ENCODE peak calls at places on chromosome 5, in four cellular contexts. Q, I, S and M are unnamed samples.
A peak's percentile ranks its signal among the peaks of the same experiment; 100 is the strongest.

GRCh38 chr5:53031695-53032096 is 42.5 kb downstream of the ITGA2 start:
- DNase-seq in Q (peak; percentile 7), I (no peak), S (no peak), M (no peak)

GRCh38 chr5:219492-219891 is 1.4 kb downstream of the SDHA start:
- DNase-seq in Q (no peak), I (no peak), S (no peak), M (no peak)

GRCh38 chr5:115602585-115603125 is 376 bp upstream of the TICAM2 start:
- DNase-seq in Q (no peak), I (no peak), S (no peak), M (no peak)

GRCh38 chr5:96885518-96886338 is 9.4 kb downstream of the ERAP2 start:
- DNase-seq in Q (no peak), I (no peak), S (no peak), M (peak; percentile 92)

GRCh38 chr5:133754575-133755169 is 142.3 kb upstream of the FSTL4 start:
- DNase-seq in Q (no peak), I (peak; percentile 62), S (peak; percentile 30), M (peak; percentile 11)

GRCh38 chr5:149040421-149040820 is 22.4 kb downstream of the SH3TC2 start:
- DNase-seq in Q (no peak), I (no peak), S (no peak), M (no peak)

GRCh38 chr5:78472469-78473106 is 112.2 kb downstream of the SCAMP1 start:
- DNase-seq in Q (no peak), I (no peak), S (no peak), M (no peak)

GRCh38 chr5:126139086-126139485 is 284.1 kb upstream of the GRAMD2B start:
- DNase-seq in Q (no peak), I (no peak), S (no peak), M (no peak)

GRCh38 chr5:97838214-97838613 is 655.2 kb upstream of the RIOK2 start:
- DNase-seq in Q (no peak), I (no peak), S (no peak), M (peak; percentile 58)

GRCh38 chr5:173420108-173420507 is 91.9 kb upstream of the STC2 start:
- DNase-seq in Q (peak; percentile 39), I (no peak), S (no peak), M (no peak)

GRCh38 chr5:143064207-143064606 is 294.0 kb downstream of the ARHGAP26 start:
- DNase-seq in Q (no peak), I (no peak), S (no peak), M (no peak)

DNA sequence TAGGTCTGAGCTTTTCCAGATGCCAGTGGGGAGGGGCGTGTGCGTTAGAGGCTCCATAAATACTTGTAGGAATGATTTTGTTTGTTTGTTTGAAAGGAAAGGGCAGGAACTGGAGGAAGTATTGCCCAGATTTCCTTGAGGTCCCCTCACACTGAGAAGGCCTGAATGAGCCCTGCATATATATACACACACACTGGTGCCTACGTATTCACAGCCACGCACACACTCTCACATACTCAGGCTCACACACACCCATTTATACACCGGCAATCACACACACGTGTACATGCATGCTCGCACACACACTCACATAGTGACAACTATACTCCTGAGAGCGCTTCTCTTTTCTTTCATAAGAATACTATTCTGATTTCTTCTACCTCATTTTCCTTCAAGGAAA is 1.1 kb upstream of the SLIT3 start:
- DNase-seq in Q (no peak), I (no peak), S (no peak), M (no peak)
- TF ChIP-seq USF1 in Q (no peak), I (no peak), S (no peak), M (no peak)

DNA sequence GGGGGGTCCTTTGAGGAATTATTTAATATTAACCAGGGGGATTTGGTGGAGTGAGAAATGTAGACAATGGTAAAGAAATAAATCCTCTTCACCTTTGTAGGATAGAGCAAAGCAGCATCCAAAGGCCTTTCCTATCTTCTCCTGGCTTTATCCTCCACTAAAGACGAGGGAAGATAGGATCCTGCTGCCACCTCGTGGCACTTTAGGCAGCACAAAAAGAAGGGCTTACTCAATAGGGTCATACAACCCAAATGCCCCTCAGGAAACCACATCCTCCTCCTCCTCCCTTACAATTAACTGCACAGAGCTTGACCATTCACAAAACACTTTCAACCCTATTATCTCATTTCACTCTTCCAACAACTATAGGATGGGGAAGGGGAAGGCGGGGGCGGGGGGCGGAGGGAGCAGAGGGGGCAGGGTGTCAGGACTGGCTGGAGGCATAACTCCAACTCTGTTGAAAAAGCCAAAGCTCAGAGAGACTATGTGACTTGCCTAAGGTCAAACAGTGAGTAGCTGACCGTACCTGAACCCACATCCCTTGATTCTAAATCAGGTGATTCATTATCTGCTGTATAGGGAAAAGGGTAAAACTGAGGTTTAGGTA is 45.4 kb upstream of the MYOT start:
- DNase-seq in Q (peak; percentile 60), I (peak; percentile 63), S (peak; percentile 9), M (no peak)
- TF ChIP-seq USF1 in Q (no peak), I (no peak), S (no peak), M (no peak)

GRCh38 chr5:137621306-137621705 is 114.6 kb downstream of the KLHL3 start:
- DNase-seq in Q (no peak), I (no peak), S (no peak), M (no peak)
- TF ChIP-seq USF1 in Q (no peak), I (no peak), S (no peak), M (no peak)

GRCh38 chr5:138641547-138642298 is 66.5 kb upstream of the HSPA9 start:
- DNase-seq in Q (peak; percentile 74), I (peak; percentile 95), S (peak; percentile 77), M (no peak)
- TF ChIP-seq USF1 in Q (no peak), I (no peak), S (no peak), M (no peak)

GRCh38 chr5:1778138-1779020 is 21.3 kb downstream of the MRPL36 start:
- DNase-seq in Q (no peak), I (peak; percentile 5), S (no peak), M (no peak)
- TF ChIP-seq USF1 in Q (no peak), I (no peak), S (no peak), M (no peak)

GRCh38 chr5:132378580-132378979 is 9.1 kb downstream of the SLC22A5 start:
- DNase-seq in Q (no peak), I (no peak), S (no peak), M (no peak)
- TF ChIP-seq USF1 in Q (no peak), I (no peak), S (no peak), M (no peak)